ENCODE peak calls at places on chromosomes 12 and 14, in seven cellular contexts. Y is activated CD4-positive, alpha-beta T cell treated with anti-CD3 and anti-CD28 coated beads, Interleukin-2, amount 10 ng/mL, durations not matched to agents 7 days and 5 days; I is NCI-H1694; B is skeletal muscle cell; T is endothelial cell; A is NCI-H1417; K is fibroblast of the aortic adventitia. E is an unnamed sample.

GRCh38 chr12:46773537-46773936 is 52.3 kb downstream of the SLC38A4 start:
- DNase-seq in Y (no peak), I (no peak), B (no peak), T (no peak), A (no peak), K (no peak), E (no peak)

GRCh38 chr14:70567791-70568190 is 32.7 kb downstream of the MED6 start:
- DNase-seq in Y (peak; percentile 39), I (peak; percentile 52), B (no peak), T (peak; percentile 34), A (no peak), K (peak; percentile 18), E (peak; percentile 52)

GRCh38 chr12:106582661-106583577 is at the start of gene RFX4:
- DNase-seq in Y (no peak), I (no peak), B (no peak), T (no peak), A (no peak), K (no peak), E (no peak)

GRCh38 chr12:31119531-31120211 is 46.0 kb downstream of the DDX11 start:
- DNase-seq in Y (no peak), I (no peak), B (no peak), T (no peak), A (no peak), K (no peak), E (no peak)

GRCh38 chr12:79381246-79382208 is 309.2 kb downstream of the PAWR start:
- DNase-seq in Y (no peak), I (no peak), B (no peak), T (no peak), A (no peak), K (no peak), E (no peak)

GRCh38 chr12:98791406-98791805 is 146.3 kb downstream of the APAF1 start:
- DNase-seq in Y (no peak), I (no peak), B (no peak), T (no peak), A (no peak), K (no peak), E (no peak)

GRCh38 chr14:93330609-93331000 is 2.2 kb downstream of the BTBD7 start:
- DNase-seq in Y (no peak), I (no peak), B (no peak), T (no peak), A (no peak), K (no peak), E (no peak)

GRCh38 chr14:102155150-102155549 is 15.5 kb downstream of the WDR20 start:
- DNase-seq in Y (no peak), I (no peak), B (no peak), T (no peak), A (no peak), K (peak; percentile 63), E (no peak)

GRCh38 chr12:106274575-106275081 is 26.8 kb upstream of the CKAP4 start:
- DNase-seq in Y (no peak), I (no peak), B (no peak), T (no peak), A (no peak), K (peak; percentile 46), E (no peak)

GRCh38 chr12:95804296-95804695 is 13.7 kb upstream of the NTN4 start:
- DNase-seq in Y (no peak), I (no peak), B (no peak), T (no peak), A (no peak), K (no peak), E (no peak)

GRCh38 chr14:53409974-53410373 is 256.9 kb upstream of the DDHD1 start:
- DNase-seq in Y (no peak), I (no peak), B (no peak), T (no peak), A (no peak), K (no peak), E (no peak)